ENCODE peak calls at places on chromosome 1, in five cellular contexts. G is CD8-positive, alpha-beta T cell; B is H54; P is RWPE1; F is body of pancreas. K is an unnamed sample.
A peak's percentile ranks its signal among the peaks of the same experiment; 100 is the strongest.

GRCh38 chr1:233328661-233329498 is 1.4 kb downstream of the MAP3K21 start:
- DNase-seq in G (no peak), B (no peak), P (peak; percentile 12), F (peak; percentile 64), K (no peak)

GRCh38 chr1:201374376-201374775 is 3.1 kb downstream of the TNNT2 start:
- DNase-seq in G (no peak), B (no peak), P (no peak), F (no peak), K (no peak)

GRCh38 chr1:31441073-31441472 is 28.1 kb downstream of the SERINC2 start:
- DNase-seq in G (no peak), B (no peak), P (no peak), F (no peak), K (no peak)

GRCh38 chr1:209080170-209080781 is 503.2 kb upstream of the CAMK1G start:
- DNase-seq in G (no peak), B (peak; percentile 33), P (peak; percentile 68), F (no peak), K (no peak)

GRCh38 chr1:47482783-47483182 is 44.9 kb downstream of the FOXD2 start:
- DNase-seq in G (no peak), B (no peak), P (no peak), F (no peak), K (no peak)

GRCh38 chr1:41509270-41509671 is 24.8 kb upstream of the EDN2 start:
- DNase-seq in G (no peak), B (no peak), P (no peak), F (no peak), K (no peak)

GRCh38 chr1:3053366-3053980 is 15.5 kb upstream of the PRDM16 start:
- DNase-seq in G (no peak), B (no peak), P (no peak), F (no peak), K (no peak)

GRCh38 chr1:94481473-94481933 is 60.1 kb downstream of the F3 start:
- DNase-seq in G (no peak), B (peak; percentile 23), P (peak; percentile 75), F (peak; percentile 70), K (peak; percentile 11)

GRCh38 chr1:207097871-207098324 is 6.1 kb upstream of the C4BPA start:
- DNase-seq in G (no peak), B (no peak), P (peak; percentile 30), F (no peak), K (peak; percentile 50)

GRCh38 chr1:8875216-8875861 is 3.1 kb downstream of the ENO1 start:
- DNase-seq in G (no peak), B (no peak), P (no peak), F (no peak), K (no peak)

GRCh38 chr1:170075186-170075585 is 691 bp upstream of the KIFAP3 start:
- DNase-seq in G (no peak), B (no peak), P (no peak), F (peak; percentile 13), K (no peak)

GRCh38 chr1:204084247-204084772 is 11.4 kb downstream of the SOX13 start:
- DNase-seq in G (no peak), B (peak; percentile 29), P (no peak), F (peak; percentile 98), K (no peak)

GRCh38 chr1:14345925-14346550 is 252.4 kb upstream of the KAZN start:
- DNase-seq in G (no peak), B (peak; percentile 30), P (no peak), F (no peak), K (no peak)

GRCh38 chr1:93641527-93641926 is 40.1 kb downstream of the BCAR3 start:
- DNase-seq in G (no peak), B (no peak), P (no peak), F (no peak), K (no peak)

GRCh38 chr1:84299536-84300260 is 1.8 kb upstream of the SAMD13 start:
- DNase-seq in G (no peak), B (no peak), P (no peak), F (no peak), K (no peak)

GRCh38 chr1:201447911-201448871 is 20.8 kb downstream of the PHLDA3 start:
- DNase-seq in G (peak; percentile 32), B (peak; percentile 65), P (peak; percentile 91), F (peak; percentile 84), K (peak; percentile 39)

GRCh38 chr1:246724725-246725095 is 501 bp downstream of the SCCPDH start:
- DNase-seq in G (no peak), B (no peak), P (peak; percentile 9), F (peak; percentile 18), K (no peak)

GRCh38 chr1:178659789-178660208 is 65.2 kb upstream of the RALGPS2 start:
- DNase-seq in G (no peak), B (no peak), P (no peak), F (no peak), K (no peak)

GRCh38 chr1:54922921-54923421 is 36.0 kb upstream of the DHCR24 start:
- DNase-seq in G (no peak), B (no peak), P (peak; percentile 54), F (peak; percentile 21), K (no peak)

GRCh38 chr1:172781513-172782140 is 122.7 kb downstream of the FASLG start:
- DNase-seq in G (no peak), B (no peak), P (no peak), F (no peak), K (no peak)